ENCODE peak calls at places on chromosomes 6 and 20, in six cellular contexts. E, K, J, S, B and Y are unnamed samples. For H3K4me1, the result is how much of the 10 kb centered on the place peaks cover.

GRCh38 chr20:56608376-56608775 is 20.7 kb upstream of the TFAP2C start:
- DNase-seq in E (no peak), J (no peak), S (no peak), B (no peak), K (no peak), Y (no peak)

GRCh38 chr6:105193647-105194046 is 13.8 kb upstream of the POPDC3 start:
- DNase-seq in J (no peak), S (no peak), K (no peak), E (no peak), B (no peak), Y (no peak)

GRCh38 chr6:105177521-105177920 is 2.3 kb downstream of the POPDC3 start:
- DNase-seq in S (no peak), K (no peak), B (no peak), E (no peak), J (no peak), Y (no peak)

GRCh38 chr20:5109276-5109675 is 10.5 kb downstream of the PCNA start:
- DNase-seq in J (no peak), K (no peak), B (no peak), S (no peak), E (no peak), Y (no peak)

GRCh38 chr6:86913795-86914194 is 23.5 kb upstream of the HTR1E start:
- DNase-seq in J (no peak), B (no peak), E (no peak), K (no peak), S (no peak), Y (no peak)

GRCh38 chr20:23094927-23095326 is 8.8 kb upstream of the CD93 start:
- DNase-seq in E (no peak), K (no peak), J (no peak), B (no peak), S (no peak), Y (no peak)

GRCh38 chr6:159451051-159451450 is 242.0 kb downstream of the SOD2 start:
- DNase-seq in E (no peak), J (no peak), B (no peak), K (no peak), S (no peak), Y (no peak)

GRCh38 chr20:32585011-32585518 is at the start of gene NOL4L:
- DNase-seq in K (no peak), B (peak), S (no peak), J (no peak), E (no peak), Y (no peak)

GRCh38 chr20:53611449-53611894 is 17.8 kb upstream of the ZNF217 start:
- DNase-seq in K (no peak), J (peak), E (peak), S (no peak), B (no peak), Y (peak)

GRCh38 chr6:52558266-52559000 is 18.4 kb downstream of the TRAM2 start:
- DNase-seq in K (no peak), J (no peak), B (peak), S (no peak), E (no peak), Y (no peak)

GRCh38 chr20:5013682-5014447 is 12.6 kb upstream of the SLC23A2 start:
- DNase-seq in S (no peak), B (no peak), J (no peak), E (no peak), K (no peak), Y (no peak)

GRCh38 chr6:106461084-106461483 is 100.6 kb downstream of the CRYBG1 start:
- DNase-seq in J (no peak), B (no peak), K (no peak), S (no peak), E (no peak), Y (no peak)

GRCh38 chr6:166512567-166512966 is 73.9 kb downstream of the RAMACL start:
- DNase-seq in E (peak), B (no peak), S (no peak), K (no peak), J (no peak), Y (no peak)

GRCh38 chr20:52959125-52959524 is 13.0 kb upstream of the TSHZ2 start:
- DNase-seq in J (no peak), K (no peak), E (no peak), S (no peak), B (no peak), Y (no peak)

GRCh38 chr20:24771651-24772061 is 177.4 kb upstream of the CST7 start:
- DNase-seq in J (no peak), S (no peak), B (no peak), K (no peak), E (no peak), Y (peak)

GRCh38 chr20:35468671-35469334 is 13.4 kb downstream of the CEP250 start:
- DNase-seq in S (no peak), B (no peak), J (no peak), K (no peak), E (no peak), Y (no peak)
- TF ChIP-seq EP300 in S (no peak), B (no peak), J (no peak), K (no peak), E (no peak), Y (no peak)

GRCh38 chr20:36758276-36758675 is 12.4 kb upstream of the NDRG3 start:
- DNase-seq in E (no peak), B (no peak), S (no peak), J (no peak), K (no peak), Y (no peak)

GRCh38 chr20:36760647-36761046 is 12.9 kb downstream of the DSN1 start:
- DNase-seq in S (no peak), J (no peak), B (no peak), K (no peak), E (no peak), Y (no peak)

GRCh38 chr20:36754656-36755222 is 8.8 kb upstream of the NDRG3 start:
- DNase-seq in K (no peak), B (peak), S (no peak), J (peak), E (peak), Y (no peak)

GRCh38 chr20:36752582-36752981 is 6.7 kb upstream of the NDRG3 start:
- DNase-seq in S (no peak), J (peak), E (no peak), K (no peak), B (no peak), Y (no peak)

GRCh38 chr20:36756482-36756881 is 10.6 kb upstream of the NDRG3 start:
- DNase-seq in E (no peak), J (no peak), B (no peak), S (no peak), K (no peak), Y (no peak)
- H3K4me1 ChIP-seq in E (under half), J (under half), B (under half), S (under half), K (under half), Y (under half)

GRCh38 chr20:59598625-59599310 is 5.6 kb upstream of the PHACTR3 start:
- DNase-seq in E (peak), S (no peak), B (peak), K (no peak), J (no peak), Y (no peak)
- TF ChIP-seq CTCF in E (peak), S (no peak), B (peak), K (peak), J (peak), Y (peak)

GRCh38 chr6:44064089-44064947 is 62.9 kb downstream of the MRPL14 start:
- DNase-seq in B (peak), E (peak), J (peak), K (no peak), S (no peak), Y (no peak)
- TF ChIP-seq EP300 in B (peak), E (peak), J (no peak), K (no peak), S (no peak), Y (no peak)

GRCh38 chr6:139148557-139149220 is 13.8 kb downstream of the HECA start:
- DNase-seq in E (no peak), J (no peak), B (no peak), K (no peak), S (no peak), Y (no peak)

GRCh38 chr6:139144490-139145085 is 9.7 kb downstream of the HECA start:
- DNase-seq in B (no peak), J (no peak), K (no peak), S (no peak), E (no peak), Y (no peak)

GRCh38 chr6:139145661-139146060 is 10.8 kb downstream of the HECA start:
- DNase-seq in S (no peak), J (no peak), E (no peak), K (no peak), B (no peak), Y (no peak)

GRCh38 chr6:139147628-139148027 is 12.7 kb downstream of the HECA start:
- DNase-seq in S (no peak), K (no peak), J (no peak), B (no peak), E (no peak), Y (no peak)

DNA sequence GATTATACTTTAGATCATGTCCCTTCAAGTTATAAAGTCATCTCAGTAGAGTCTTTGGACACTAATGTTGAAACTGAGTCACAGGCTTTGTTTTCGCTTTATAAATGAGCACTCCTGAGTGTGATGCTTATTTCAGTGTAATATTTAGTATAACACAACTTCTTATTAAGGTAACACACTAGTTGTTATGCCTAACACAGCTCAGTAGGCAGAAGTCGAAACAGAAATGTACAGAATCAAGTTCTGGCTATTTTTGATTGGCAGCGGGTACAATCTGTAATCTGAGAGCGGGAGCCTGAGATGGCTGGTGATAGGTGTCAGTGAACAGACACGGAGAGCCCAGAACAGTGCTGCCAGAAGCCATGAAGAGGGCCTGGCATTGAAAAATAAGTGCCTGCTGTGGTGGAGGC is 11.4 kb downstream of the HECA start:
- DNase-seq in E (no peak), B (no peak), J (no peak), K (no peak), S (no peak), Y (no peak)
- H3K4me1 ChIP-seq in E (half or more), B (under half), J (under half), K (under half), S (under half), Y (half or more)

GRCh38 chr6:57195457-57195856 is 23.3 kb downstream of the BAG2 start:
- DNase-seq in K (no peak), S (no peak), B (no peak), E (no peak), J (no peak), Y (no peak)

GRCh38 chr6:57193177-57193576 is 21.1 kb downstream of the BAG2 start:
- DNase-seq in B (no peak), S (no peak), J (no peak), K (no peak), E (no peak), Y (no peak)

GRCh38 chr6:57190140-57190539 is 18.0 kb downstream of the BAG2 start:
- DNase-seq in S (no peak), K (no peak), B (no peak), J (no peak), E (no peak), Y (no peak)
- TF ChIP-seq CTCF in S (peak), K (no peak), B (peak), J (peak), E (peak), Y (no peak)

GRCh38 chr6:136249811-136250685 is at the start of gene MTFR2:
- DNase-seq in J (peak), S (peak), K (peak), E (peak), B (peak), Y (peak)
- TF ChIP-seq EP300 in J (no peak), S (no peak), K (no peak), E (no peak), B (peak), Y (no peak)